ENCODE peak calls at places on chromosomes 3 and 15, in four cellular contexts. N, P, D and Q are unnamed samples.

GRCh38 chr15:93088200-93088980 is 621 bp downstream of the RGMA start:
- DNase-seq in P (peak; percentile 37), N (no peak), D (no peak), Q (no peak)

GRCh38 chr15:36415643-36416042 is 163.8 kb upstream of the CDIN1 start:
- DNase-seq in N (no peak), P (no peak), D (peak; percentile 78), Q (no peak)

GRCh38 chr3:11794927-11795326 is 51.8 kb downstream of the TAMM41 start:
- DNase-seq in N (no peak), D (no peak), P (no peak), Q (no peak)

GRCh38 chr3:126897943-126898342 is 85.0 kb upstream of the PLXNA1 start:
- DNase-seq in P (no peak), D (no peak), N (no peak), Q (no peak)

GRCh38 chr15:89293012-89293411 is 41.6 kb downstream of the POLG start:
- DNase-seq in N (no peak), P (no peak), D (no peak), Q (no peak)

GRCh38 chr3:80983753-80984152 is 777.7 kb downstream of the GBE1 start:
- DNase-seq in P (no peak), N (no peak), D (no peak), Q (no peak)

GRCh38 chr15:73897441-73898261 is 24.3 kb downstream of the TBC1D21 start:
- DNase-seq in D (peak; percentile 96), P (peak; percentile 76), N (peak; percentile 30), Q (no peak)

GRCh38 chr3:122299872-122300460 is 25.1 kb upstream of the CSTA start:
- DNase-seq in P (peak; percentile 17), D (no peak), N (peak; percentile 51), Q (no peak)

GRCh38 chr15:31150732-31151212 is 49.2 kb upstream of the TRPM1 start:
- DNase-seq in P (no peak), N (no peak), D (no peak), Q (no peak)

GRCh38 chr3:140180603-140181002 is 245.6 kb downstream of the CLSTN2 start:
- DNase-seq in D (no peak), P (no peak), N (no peak), Q (no peak)

GRCh38 chr3:137172703-137173102 is 214.9 kb downstream of the IL20RB start:
- DNase-seq in D (no peak), P (no peak), N (no peak), Q (no peak)

GRCh38 chr15:58469432-58470353 is 37.9 kb downstream of the LIPC start:
- DNase-seq in P (no peak), D (peak; percentile 93), N (no peak), Q (no peak)

GRCh38 chr3:45218578-45219390 is 7.3 kb downstream of the TMEM158 start:
- DNase-seq in N (no peak), D (peak; percentile 57), P (no peak), Q (no peak)

GRCh38 chr15:77525411-77525811 is 104.7 kb downstream of the HMG20A start:
- DNase-seq in P (no peak), D (no peak), N (no peak), Q (no peak)

GRCh38 chr15:39968273-39969001 is 34.5 kb downstream of the EIF2AK4 start:
- DNase-seq in N (peak; percentile 43), D (no peak), P (no peak), Q (no peak)

GRCh38 chr3:16793321-16793720 is 91.4 kb upstream of the PLCL2 start:
- DNase-seq in D (no peak), N (no peak), P (no peak), Q (no peak)

GRCh38 chr3:73653877-73654276 is 29.1 kb upstream of the PDZRN3 start:
- DNase-seq in P (no peak), N (no peak), D (peak; percentile 52), Q (no peak)

GRCh38 chr3:187237741-187238140 is 40.5 kb downstream of the RTP1 start:
- DNase-seq in N (no peak), D (no peak), P (no peak), Q (no peak)

GRCh38 chr15:71575474-71576045 is 234.8 kb upstream of the NR2E3 start:
- DNase-seq in N (peak; percentile 7), P (no peak), D (peak; percentile 28), Q (no peak)

GRCh38 chr3:174618368-174618767 is 240.8 kb upstream of the NAALADL2 start:
- DNase-seq in D (no peak), P (no peak), N (no peak), Q (no peak)

GRCh38 chr3:52829482-52829881 is 990 bp downstream of the ITIH4 start:
- DNase-seq in D (no peak), P (no peak), N (no peak), Q (no peak)

GRCh38 chr15:31360843-31361763 is 34.5 kb downstream of the KLF13 start:
- DNase-seq in N (peak; percentile 97), P (no peak), D (no peak), Q (peak; percentile 41)

GRCh38 chr3:35596611-35597010 is 42.7 kb upstream of the ARPP21 start:
- DNase-seq in D (no peak), N (no peak), P (no peak), Q (no peak)

GRCh38 chr15:48049736-48050135 is 71.1 kb upstream of the SLC24A5 start:
- DNase-seq in N (no peak), D (no peak), P (no peak), Q (no peak)

GRCh38 chr3:164794099-164794498 is 284.2 kb downstream of the SI start:
- DNase-seq in N (no peak), D (no peak), P (no peak), Q (no peak)

GRCh38 chr3:31223278-31223677 is 309.4 kb upstream of the STT3B start:
- DNase-seq in P (no peak), D (no peak), N (no peak), Q (no peak)

GRCh38 chr15:73134196-73134595 is 81.9 kb downstream of the NEO1 start:
- DNase-seq in N (no peak), D (no peak), P (no peak), Q (no peak)

GRCh38 chr3:7190094-7190493 is 329.2 kb downstream of the GRM7 start:
- DNase-seq in D (no peak), N (no peak), P (no peak), Q (no peak)

GRCh38 chr3:5274116-5274515 is 86.6 kb downstream of the EDEM1 start:
- DNase-seq in P (no peak), N (no peak), D (no peak), Q (no peak)

GRCh38 chr15:83654379-83655236 is 685 bp downstream of the ADAMTSL3 start:
- DNase-seq in D (no peak), N (no peak), P (peak; percentile 22), Q (no peak)

GRCh38 chr3:126846316-126846715 is 136.6 kb upstream of the PLXNA1 start:
- DNase-seq in D (no peak), N (no peak), P (no peak), Q (no peak)

GRCh38 chr3:123693584-123693983 is 108.7 kb upstream of the HACD2 start:
- DNase-seq in P (no peak), D (no peak), N (no peak), Q (no peak)

GRCh38 chr15:83365370-83365938 is 81.0 kb upstream of the BNC1 start:
- DNase-seq in N (no peak), D (peak; percentile 41), P (peak; percentile 54), Q (no peak)

GRCh38 chr15:98599911-98600685 is 48.2 kb upstream of the IGF1R start:
- DNase-seq in P (no peak), N (peak; percentile 26), D (peak; percentile 36), Q (peak; percentile 11)

GRCh38 chr3:178295257-178295912 is 240.9 kb upstream of the KCNMB2 start:
- DNase-seq in N (no peak), P (no peak), D (peak; percentile 61), Q (no peak)

GRCh38 chr3:52532517-52532837 is 1.2 kb downstream of the NT5DC2 start:
- DNase-seq in N (peak; percentile 58), D (peak; percentile 53), P (peak; percentile 18), Q (no peak)

DNA sequence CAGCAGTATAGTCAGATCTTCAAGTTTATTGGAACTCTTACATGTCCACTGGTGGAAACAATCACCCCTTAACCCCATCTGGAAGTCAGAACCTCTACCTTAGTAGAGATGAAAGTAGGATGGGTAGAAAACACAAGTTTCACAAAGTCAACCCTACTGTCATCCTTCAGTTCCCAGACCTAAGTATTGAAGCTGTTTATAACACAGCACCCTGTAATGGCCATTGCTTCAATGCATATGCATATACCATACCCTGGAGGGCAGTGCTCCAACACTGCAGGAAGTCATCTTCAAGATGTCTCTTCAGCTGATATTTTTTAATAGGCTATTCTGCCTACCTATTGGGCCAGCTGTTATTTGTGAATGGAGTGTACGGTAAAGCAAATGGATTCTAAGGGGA is 241.3 kb downstream of the UBE2E2 start:
- DNase-seq in N (peak; percentile 24), D (no peak), P (no peak), Q (no peak)
- TF ChIP-seq CTCF in N (no peak), D (no peak), P (no peak), Q (no peak)

GRCh38 chr3:113791381-113791780 is 44.5 kb downstream of the ATP6V1A start:
- DNase-seq in D (no peak), N (no peak), P (no peak), Q (no peak)

GRCh38 chr3:113794526-113794925 is 44.1 kb upstream of the GRAMD1C start:
- DNase-seq in D (no peak), P (no peak), N (no peak), Q (no peak)

DNA sequence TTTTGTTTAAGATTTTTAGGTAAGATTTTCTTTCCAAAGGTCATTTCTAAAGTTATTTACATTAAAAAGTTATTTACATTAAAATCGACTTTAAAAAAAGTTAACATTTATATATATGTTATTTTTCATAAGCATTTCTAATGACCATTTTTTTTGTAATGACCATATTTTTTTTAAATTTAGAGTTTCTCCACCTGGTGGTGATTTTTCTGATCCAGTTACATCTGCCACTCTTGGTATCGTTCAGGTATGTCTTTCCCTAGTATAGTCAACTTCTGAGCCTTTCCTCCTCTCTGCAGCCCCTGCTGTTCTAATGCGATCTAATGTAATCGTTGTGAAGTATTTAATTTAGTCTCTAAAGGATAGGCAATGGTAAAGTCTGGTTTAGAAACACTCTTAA is 42.9 kb upstream of the GRAMD1C start:
- DNase-seq in N (no peak), D (no peak), P (no peak), Q (no peak)
- TF ChIP-seq CTCF in N (no peak), D (peak; percentile 58), P (no peak), Q (no peak)

GRCh38 chr15:92050220-92050898 is 196.9 kb downstream of the SLCO3A1 start:
- DNase-seq in D (no peak), N (no peak), P (no peak), Q (no peak)

GRCh38 chr15:92051726-92052125 is 198.2 kb downstream of the SLCO3A1 start:
- DNase-seq in D (peak; percentile 26), N (no peak), P (no peak), Q (no peak)

GRCh38 chr15:92048739-92049138 is 195.2 kb downstream of the SLCO3A1 start:
- DNase-seq in P (no peak), D (no peak), N (no peak), Q (no peak)

GRCh38 chr15:92047900-92048299 is 194.4 kb downstream of the SLCO3A1 start:
- DNase-seq in N (no peak), D (no peak), P (no peak), Q (no peak)

GRCh38 chr15:92049290-92050008 is 195.9 kb downstream of the SLCO3A1 start:
- DNase-seq in N (no peak), P (no peak), D (no peak), Q (no peak)
- TF ChIP-seq CTCF in N (no peak), P (no peak), D (no peak), Q (no peak)

DNA sequence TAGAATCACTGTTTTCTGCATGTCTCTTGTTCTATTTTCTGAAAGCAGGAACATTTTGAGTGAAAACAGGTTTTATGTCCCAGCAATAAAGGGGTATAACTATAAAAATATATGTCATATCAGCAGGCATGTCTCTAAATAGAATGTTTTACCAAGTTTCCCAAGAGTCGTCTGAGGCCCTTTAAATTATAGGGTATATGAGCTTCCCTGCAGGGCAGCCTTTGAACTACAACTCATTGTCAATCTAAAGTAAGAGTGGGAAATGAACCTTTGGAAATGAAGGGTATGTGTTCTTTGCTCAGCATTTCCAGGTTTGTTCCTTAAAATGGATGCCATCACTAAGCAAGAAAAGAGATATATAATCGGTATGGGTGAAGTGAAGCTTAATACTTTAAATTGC is 138.6 kb downstream of the LSAMP start:
- DNase-seq in P (no peak), N (no peak), D (no peak), Q (no peak)
- TF ChIP-seq CTCF in P (peak; percentile 28), N (no peak), D (no peak), Q (no peak)